ENCODE peak calls at places on chromosomes 1 and 21, in four cellular contexts. L is activated B cell treated with CpG ODN at 0.5 μM for 24 hours, B is endothelial cell, C is neural progenitor cell. Q is an unnamed sample.

GRCh38 chr1:38898653-38899230 is 17.4 kb upstream of the GJA9 start:
- DNase-seq in L (no peak), B (no peak), C (no peak), Q (no peak)

GRCh38 chr1:152110365-152110859 is 4.8 kb downstream of the TCHH start:
- DNase-seq in L (no peak), B (no peak), C (peak; percentile 28), Q (peak; percentile 40)

GRCh38 chr1:46557403-46557802 is 6.0 kb upstream of the KNCN start:
- DNase-seq in L (no peak), B (no peak), C (no peak), Q (no peak)

GRCh38 chr21:34363733-34364132 is at the start of gene KCNE2:
- DNase-seq in L (no peak), B (no peak), C (no peak), Q (no peak)

GRCh38 chr1:87331319-87332269 is 2.9 kb downstream of the LMO4 start:
- DNase-seq in L (peak; percentile 64), B (peak; percentile 77), C (peak; percentile 92), Q (peak; percentile 68)

GRCh38 chr1:18965206-18966173 is 9.0 kb upstream of the IFFO2 start:
- DNase-seq in L (no peak), B (no peak), C (peak; percentile 82), Q (no peak)

GRCh38 chr1:234102591-234102990 is 198.1 kb downstream of the SLC35F3 start:
- DNase-seq in L (no peak), B (no peak), C (no peak), Q (no peak)

GRCh38 chr1:196114193-196114592 is 494.0 kb downstream of the KCNT2 start:
- DNase-seq in L (no peak), B (no peak), C (no peak), Q (no peak)

GRCh38 chr1:5724847-5725246 is 267.4 kb downstream of the NPHP4 start:
- DNase-seq in L (no peak), B (no peak), C (no peak), Q (no peak)

GRCh38 chr21:41752231-41752681 is 14.6 kb downstream of the RIPK4 start:
- DNase-seq in L (no peak), B (no peak), C (no peak), Q (no peak)

GRCh38 chr1:5638582-5638981 is 353.6 kb downstream of the NPHP4 start:
- DNase-seq in L (no peak), B (no peak), C (no peak), Q (no peak)

GRCh38 chr1:84247425-84248220 is 53.9 kb upstream of the SAMD13 start:
- DNase-seq in L (no peak), B (no peak), C (no peak), Q (no peak)

GRCh38 chr21:42365770-42366169 is 565 bp downstream of the TFF1 start:
- DNase-seq in L (no peak), B (no peak), C (no peak), Q (no peak)

GRCh38 chr1:10899490-10900264 is 103.2 kb upstream of the CASZ1 start:
- DNase-seq in L (no peak), B (no peak), C (no peak), Q (no peak)

GRCh38 chr1:53255031-53255430 is 16.7 kb upstream of the MAGOH start:
- DNase-seq in L (no peak), B (no peak), C (no peak), Q (no peak)

GRCh38 chr1:118842462-118843201 is 145.5 kb downstream of the TBX15 start:
- DNase-seq in L (no peak), B (no peak), C (peak; percentile 12), Q (no peak)

GRCh38 chr1:21878009-21878809 is 58.9 kb downstream of the HSPG2 start:
- DNase-seq in L (no peak), B (no peak), C (no peak), Q (no peak)

GRCh38 chr1:175893192-175893591 is 149.8 kb upstream of the TNR start:
- DNase-seq in L (no peak), B (no peak), C (no peak), Q (no peak)

GRCh38 chr1:235203428-235203827 is 42.4 kb upstream of the RBM34 start:
- DNase-seq in L (no peak), B (no peak), C (no peak), Q (no peak)

GRCh38 chr1:234871710-234872262 is 256.9 kb downstream of the TOMM20 start:
- DNase-seq in L (no peak), B (no peak), C (peak; percentile 35), Q (no peak)

GRCh38 chr1:202135221-202135721 is 9.3 kb downstream of the ARL8A start:
- DNase-seq in L (peak; percentile 40), B (peak; percentile 60), C (peak; percentile 83), Q (peak; percentile 90)

GRCh38 chr1:30601316-30602085 is 121.9 kb downstream of the MATN1 start:
- DNase-seq in L (no peak), B (no peak), C (peak; percentile 43), Q (no peak)

GRCh38 chr1:23422313-23422877 is 2.2 kb downstream of the TCEA3 start:
- DNase-seq in L (no peak), B (no peak), C (no peak), Q (no peak)

GRCh38 chr1:219090618-219091017 is 83.1 kb upstream of the LYPLAL1 start:
- DNase-seq in L (no peak), B (no peak), C (no peak), Q (no peak)

GRCh38 chr1:8584316-8584715 is 233.1 kb downstream of the RERE start:
- DNase-seq in L (no peak), B (no peak), C (no peak), Q (no peak)

GRCh38 chr1:197890936-197891335 is 11.5 kb upstream of the C1orf53 start:
- DNase-seq in L (no peak), B (no peak), C (peak; percentile 4), Q (no peak)

GRCh38 chr1:230068952-230069684 is 2.1 kb downstream of the GALNT2 start:
- DNase-seq in L (no peak), B (no peak), C (peak; percentile 50), Q (no peak)

GRCh38 chr1:1777950-1778826 is at the start of gene NADK:
- DNase-seq in L (peak; percentile 90), B (peak; percentile 81), C (peak; percentile 88), Q (peak; percentile 91)

GRCh38 chr1:50929376-50929958 is 30.6 kb downstream of the FAF1 start:
- DNase-seq in L (no peak), B (no peak), C (peak; percentile 16), Q (no peak)

GRCh38 chr21:14863745-14864210 is 201.0 kb downstream of the NRIP1 start:
- DNase-seq in L (no peak), B (no peak), C (no peak), Q (no peak)

GRCh38 chr1:168752171-168752570 is 23.2 kb upstream of the DPT start:
- DNase-seq in L (no peak), B (no peak), C (no peak), Q (no peak)

GRCh38 chr1:18926315-18927081 is 24.1 kb upstream of the ALDH4A1 start:
- DNase-seq in L (peak; percentile 58), B (peak; percentile 56), C (no peak), Q (peak; percentile 94)

GRCh38 chr1:160622885-160623633 is 23.8 kb downstream of the SLAMF1 start:
- DNase-seq in L (no peak), B (no peak), C (no peak), Q (no peak)

GRCh38 chr1:33195560-33195959 is 13.7 kb upstream of the TRIM62 start:
- DNase-seq in L (no peak), B (no peak), C (no peak), Q (no peak)

GRCh38 chr1:39872698-39873097 is 10.6 kb downstream of the TRIT1 start:
- DNase-seq in L (no peak), B (no peak), C (no peak), Q (no peak)

GRCh38 chr1:37519613-37520012 is 5.0 kb upstream of the MEAF6 start:
- DNase-seq in L (no peak), B (no peak), C (no peak), Q (no peak)

GRCh38 chr1:204213668-204214662 is at the start of gene GOLT1A:
- DNase-seq in L (peak; percentile 34), B (peak; percentile 60), C (peak; percentile 84), Q (peak; percentile 72)

GRCh38 chr1:227901906-227902640 is 45.7 kb downstream of the WNT9A start:
- DNase-seq in L (no peak), B (peak; percentile 43), C (peak; percentile 41), Q (no peak)
- TF ChIP-seq CTCF in L (no peak), B (no peak), C (peak; percentile 34), Q (no peak)

DNA sequence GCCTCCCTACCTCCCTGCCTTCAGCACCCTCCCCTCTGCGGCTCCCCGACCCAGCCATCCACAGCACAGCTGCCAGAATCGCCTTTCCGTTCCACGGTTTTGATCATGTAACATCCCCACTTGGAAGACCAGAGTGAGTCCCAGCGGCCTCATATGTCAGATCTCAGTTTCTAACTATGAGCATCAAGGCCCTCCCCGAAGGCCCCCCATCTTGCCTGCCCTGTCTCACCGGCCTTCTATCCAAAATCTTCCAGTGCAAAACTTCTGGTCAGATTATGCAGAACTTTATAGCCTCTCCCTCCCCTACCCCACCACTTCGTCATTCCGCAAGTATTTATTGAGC is 20.3 kb upstream of the LMX1A start:
- DNase-seq in L (no peak), B (no peak), C (no peak), Q (no peak)
- TF ChIP-seq CTCF in L (no peak), B (no peak), C (no peak), Q (no peak)

DNA sequence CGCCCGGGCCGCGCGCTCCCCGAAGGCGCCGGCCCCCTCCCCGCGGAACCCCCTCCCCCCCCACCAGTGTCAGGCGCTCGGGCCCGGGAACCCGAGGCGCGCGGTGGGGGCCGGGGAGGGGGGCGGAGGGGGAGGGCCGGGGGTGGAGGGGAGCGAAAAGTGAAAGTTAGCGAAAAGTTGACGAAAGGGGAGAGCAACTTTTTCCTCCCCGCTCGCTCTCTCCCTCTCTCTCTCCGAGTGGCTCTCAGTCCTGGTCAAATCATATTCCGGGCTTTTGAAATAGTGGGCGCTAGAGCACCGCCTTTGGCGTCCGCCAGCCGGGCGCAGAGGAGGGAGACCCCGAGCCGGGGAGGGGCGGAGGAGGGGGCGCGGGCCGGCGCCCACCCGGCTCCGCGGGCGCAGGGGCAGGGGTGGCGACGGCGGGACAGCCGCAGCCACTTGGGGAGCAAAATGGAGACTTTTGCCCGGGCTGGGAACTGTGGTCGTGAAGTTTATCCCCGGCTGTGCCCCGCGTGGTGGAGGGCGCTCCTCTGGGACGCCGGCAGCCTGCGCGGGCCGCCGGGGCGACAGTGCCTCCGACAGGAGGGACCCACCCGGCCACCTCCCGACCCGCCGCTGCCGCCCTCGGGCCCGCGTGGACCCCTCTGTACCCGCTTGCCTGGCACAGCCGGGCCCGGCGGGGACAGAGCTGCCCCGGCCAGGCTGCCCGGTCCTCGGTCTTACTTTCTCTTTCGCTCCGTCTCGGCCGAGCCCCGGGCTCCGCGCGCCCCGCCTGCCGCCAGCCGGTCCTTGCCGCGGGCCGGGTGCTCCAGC is 694 bp downstream of the PRDM16 start:
- DNase-seq in L (no peak), B (peak; percentile 51), C (peak; percentile 88), Q (no peak)
- TF ChIP-seq CTCF in L (no peak), B (no peak), C (peak; percentile 67), Q (no peak)

GRCh38 chr1:178096421-178096820 is 2.5 kb downstream of the RASAL2 start:
- DNase-seq in L (no peak), B (no peak), C (no peak), Q (no peak)

GRCh38 chr1:178093958-178094751 is at the start of gene RASAL2:
- DNase-seq in L (peak; percentile 24), B (peak; percentile 74), C (peak; percentile 93), Q (peak; percentile 73)

GRCh38 chr1:178094752-178095645 is 1.1 kb downstream of the RASAL2 start:
- DNase-seq in L (no peak), B (no peak), C (peak; percentile 11), Q (no peak)

GRCh38 chr1:178091986-178092745 is 1.7 kb upstream of the RASAL2 start:
- DNase-seq in L (no peak), B (no peak), C (no peak), Q (no peak)

GRCh38 chr1:178093150-178093957 is 550 bp upstream of the RASAL2 start:
- DNase-seq in L (peak; percentile 54), B (peak; percentile 91), C (peak; percentile 99), Q (peak; percentile 92)
- TF ChIP-seq CTCF in L (no peak), B (no peak), C (peak; percentile 15), Q (no peak)

Q was measured in GM13976.